ENCODE peak calls at places on chromosomes 7 and 10, in six cellular contexts. One of them, this sample, is unnamed.

GRCh38 chr10:25493122-25493893 is 318.5 kb downstream of the GPR158 start:
- DNase-seq in GM06990: no peak
- DNase-seq in left cardiac atrium: no peak
- DNase-seq in kidney tubule cell: peak
- DNase-seq in fibroblast of villous mesenchyme: peak
- DNase-seq in CD14-positive monocyte: no peak
- DNase-seq in this sample: no peak

GRCh38 chr10:47276071-47276470 is 23.9 kb upstream of the GDF10 start:
- DNase-seq in CD14-positive monocyte: no peak
- DNase-seq in fibroblast of villous mesenchyme: no peak
- DNase-seq in left cardiac atrium: no peak
- DNase-seq in kidney tubule cell: no peak
- DNase-seq in GM06990: no peak
- DNase-seq in this sample: no peak

GRCh38 chr7:20064974-20065862 is 152.0 kb downstream of the MACC1 start:
- DNase-seq in CD14-positive monocyte: no peak
- DNase-seq in fibroblast of villous mesenchyme: peak
- DNase-seq in kidney tubule cell: peak
- DNase-seq in left cardiac atrium: no peak
- DNase-seq in GM06990: peak
- DNase-seq in this sample: no peak

GRCh38 chr7:31783221-31783620 is 96.2 kb downstream of the PPP1R17 start:
- DNase-seq in fibroblast of villous mesenchyme: no peak
- DNase-seq in CD14-positive monocyte: no peak
- DNase-seq in GM06990: no peak
- DNase-seq in kidney tubule cell: no peak
- DNase-seq in left cardiac atrium: no peak
- DNase-seq in this sample: no peak

GRCh38 chr10:4344544-4344994 is 481.4 kb upstream of the AKR1E2 start:
- DNase-seq in GM06990: no peak
- DNase-seq in CD14-positive monocyte: no peak
- DNase-seq in left cardiac atrium: peak
- DNase-seq in kidney tubule cell: peak
- DNase-seq in fibroblast of villous mesenchyme: peak
- DNase-seq in this sample: no peak

GRCh38 chr7:17274551-17275245 is 23.8 kb upstream of the AHR start:
- DNase-seq in GM06990: no peak
- DNase-seq in CD14-positive monocyte: no peak
- DNase-seq in fibroblast of villous mesenchyme: peak
- DNase-seq in kidney tubule cell: peak
- DNase-seq in left cardiac atrium: no peak
- DNase-seq in this sample: no peak

GRCh38 chr7:42910306-42910705 is 1.6 kb downstream of the C7orf25 start:
- DNase-seq in fibroblast of villous mesenchyme: no peak
- DNase-seq in GM06990: no peak
- DNase-seq in left cardiac atrium: no peak
- DNase-seq in CD14-positive monocyte: no peak
- DNase-seq in kidney tubule cell: no peak
- DNase-seq in this sample: no peak

GRCh38 chr10:124709862-124710261 is 34.3 kb downstream of the FAM53B start:
- DNase-seq in CD14-positive monocyte: no peak
- DNase-seq in kidney tubule cell: no peak
- DNase-seq in fibroblast of villous mesenchyme: no peak
- DNase-seq in left cardiac atrium: no peak
- DNase-seq in GM06990: no peak
- DNase-seq in this sample: no peak

GRCh38 chr7:77580762-77581350 is 43.8 kb downstream of the PTPN12 start:
- DNase-seq in kidney tubule cell: no peak
- DNase-seq in left cardiac atrium: no peak
- DNase-seq in fibroblast of villous mesenchyme: peak
- DNase-seq in CD14-positive monocyte: no peak
- DNase-seq in GM06990: no peak
- DNase-seq in this sample: no peak

GRCh38 chr10:112915590-112916572 is 34.2 kb upstream of the TCF7L2 start:
- DNase-seq in left cardiac atrium: no peak
- DNase-seq in fibroblast of villous mesenchyme: peak
- DNase-seq in kidney tubule cell: peak
- DNase-seq in CD14-positive monocyte: no peak
- DNase-seq in GM06990: no peak
- DNase-seq in this sample: no peak

GRCh38 chr7:134792968-134793367 is 13.5 kb downstream of the CALD1 start:
- DNase-seq in CD14-positive monocyte: no peak
- DNase-seq in left cardiac atrium: peak
- DNase-seq in GM06990: no peak
- DNase-seq in kidney tubule cell: no peak
- DNase-seq in fibroblast of villous mesenchyme: peak
- DNase-seq in this sample: no peak